ENCODE peak calls at places on chromosome 9, in four cellular contexts. L is heart left ventricle, N is small intestine, I is cardiac muscle cell. B is an unnamed sample. For H3K9me3, the result is how much of the 10 kb centered on the place peaks cover.

GRCh38 chr9:33250458-33250995 is 10.6 kb downstream of the SPINK4 start:
- DNase-seq in L (no peak), N (no peak), I (no peak), B (no peak)

GRCh38 chr9:137879566-137880150 is 2.1 kb downstream of the CACNA1B start:
- DNase-seq in L (no peak), N (no peak), I (no peak), B (no peak)

GRCh38 chr9:18268381-18268780 is 205.6 kb upstream of the ADAMTSL1 start:
- DNase-seq in L (no peak), N (no peak), I (no peak), B (no peak)

GRCh38 chr9:129609486-129610192 is 11.3 kb downstream of the C9orf50 start:
- DNase-seq in L (peak), N (peak), I (no peak), B (peak)

GRCh38 chr9:112361602-112362001 is 18.3 kb upstream of the HSDL2 start:
- DNase-seq in L (no peak), N (peak), I (peak), B (no peak)

GRCh38 chr9:76297721-76298239 is 96.4 kb downstream of the RFK start:
- DNase-seq in L (peak), N (no peak), I (peak), B (no peak)

GRCh38 chr9:135341612-135342169 is 137.9 kb upstream of the PPP1R26 start:
- DNase-seq in L (no peak), N (no peak), I (no peak), B (no peak)

GRCh38 chr9:72362118-72362531 is 2.9 kb downstream of the ZFAND5 start:
- DNase-seq in L (no peak), N (peak), I (no peak), B (no peak)

GRCh38 chr9:131160416-131161112 is 35.2 kb downstream of the NUP214 start:
- DNase-seq in L (no peak), N (no peak), I (no peak), B (no peak)

GRCh38 chr9:71446081-71446480 is 322.2 kb downstream of the CEMIP2 start:
- DNase-seq in L (no peak), N (no peak), I (no peak), B (no peak)

GRCh38 chr9:126587187-126588185 is 26.2 kb upstream of the LMX1B start:
- DNase-seq in L (peak), N (peak), I (peak), B (no peak)
- H3K9me3 ChIP-seq in L (under half), N (under half), I (under half), B (under half)

GRCh38 chr9:5146241-5146640 is 39.2 kb downstream of the INSL6 start:
- DNase-seq in L (no peak), N (no peak), I (no peak), B (no peak)
- H3K9me3 ChIP-seq in L (under half), N (under half), I (under half), B (under half)

GRCh38 chr9:90770927-90771326 is 30.7 kb upstream of the SYK start:
- DNase-seq in L (no peak), N (no peak), I (no peak), B (no peak)

GRCh38 chr9:90770339-90770738 is 31.3 kb upstream of the SYK start:
- DNase-seq in L (no peak), N (no peak), I (no peak), B (no peak)

GRCh38 chr9:90767523-90768100 is 34.0 kb upstream of the SYK start:
- DNase-seq in L (no peak), N (no peak), I (no peak), B (no peak)

GRCh38 chr9:90772381-90772780 is 29.2 kb upstream of the SYK start:
- DNase-seq in L (no peak), N (no peak), I (no peak), B (no peak)

DNA sequence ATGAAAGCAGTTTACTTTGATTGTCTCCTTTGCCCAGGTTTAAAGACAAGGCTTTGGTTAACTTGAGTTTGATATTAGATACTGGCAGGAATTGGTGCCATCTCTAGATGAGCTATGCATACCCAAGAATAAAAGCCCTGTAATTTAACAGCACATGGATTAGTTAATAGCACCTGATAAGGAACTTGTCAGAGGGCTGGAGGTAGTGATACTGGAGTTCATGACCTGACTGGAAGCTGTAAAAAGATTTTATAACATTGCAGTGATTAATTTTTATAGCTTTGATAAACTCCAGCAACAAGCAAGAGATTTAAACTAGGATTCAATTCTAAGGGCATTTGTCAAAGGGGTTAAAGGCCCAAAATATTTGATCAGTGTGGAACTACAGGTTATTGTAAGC is 34.9 kb upstream of the SYK start:
- DNase-seq in L (no peak), N (peak), I (no peak), B (no peak)
- H3K9me3 ChIP-seq in L (under half), N (under half), I (under half), B (under half)

GRCh38 chr9:3177362-3177761 is 333.5 kb upstream of the PUM3 start:
- DNase-seq in L (no peak), N (no peak), I (no peak), B (no peak)

GRCh38 chr9:3181049-3181953 is 337.4 kb upstream of the PUM3 start:
- DNase-seq in L (no peak), N (no peak), I (peak), B (no peak)

GRCh38 chr9:3180696-3181048 is 336.8 kb upstream of the PUM3 start:
- DNase-seq in L (no peak), N (no peak), I (no peak), B (no peak)

GRCh38 chr9:3177921-3178320 is 334.0 kb upstream of the PUM3 start:
- DNase-seq in L (no peak), N (no peak), I (no peak), B (no peak)

DNA sequence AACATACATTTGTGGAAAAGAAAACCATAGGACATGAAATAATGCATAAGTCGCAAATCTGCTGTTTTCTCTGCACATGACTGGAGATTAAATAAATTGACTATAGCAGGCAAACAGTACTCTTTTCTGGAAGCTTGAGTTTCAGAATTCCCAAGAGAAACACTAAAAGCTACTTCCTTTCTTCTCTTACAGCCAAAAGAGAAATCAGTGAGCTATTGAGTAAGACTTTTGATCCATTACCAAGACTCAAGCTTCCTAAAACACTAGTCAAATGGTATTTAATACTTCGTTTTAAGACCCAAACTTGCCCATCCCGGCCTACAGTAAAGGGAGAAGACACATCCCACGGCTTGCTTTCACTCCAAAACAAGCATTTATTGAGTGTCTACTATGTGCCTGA is 335.8 kb upstream of the PUM3 start:
- DNase-seq in L (no peak), N (no peak), I (no peak), B (no peak)
- H3K9me3 ChIP-seq in L (under half), N (under half), I (under half), B (under half)

GRCh38 chr9:118325757-118326156 is 621.6 kb downstream of the TLR4 start:
- DNase-seq in L (no peak), N (no peak), I (no peak), B (no peak)
- H3K9me3 ChIP-seq in L (under half), N (under half), I (under half), B (under half)

DNA sequence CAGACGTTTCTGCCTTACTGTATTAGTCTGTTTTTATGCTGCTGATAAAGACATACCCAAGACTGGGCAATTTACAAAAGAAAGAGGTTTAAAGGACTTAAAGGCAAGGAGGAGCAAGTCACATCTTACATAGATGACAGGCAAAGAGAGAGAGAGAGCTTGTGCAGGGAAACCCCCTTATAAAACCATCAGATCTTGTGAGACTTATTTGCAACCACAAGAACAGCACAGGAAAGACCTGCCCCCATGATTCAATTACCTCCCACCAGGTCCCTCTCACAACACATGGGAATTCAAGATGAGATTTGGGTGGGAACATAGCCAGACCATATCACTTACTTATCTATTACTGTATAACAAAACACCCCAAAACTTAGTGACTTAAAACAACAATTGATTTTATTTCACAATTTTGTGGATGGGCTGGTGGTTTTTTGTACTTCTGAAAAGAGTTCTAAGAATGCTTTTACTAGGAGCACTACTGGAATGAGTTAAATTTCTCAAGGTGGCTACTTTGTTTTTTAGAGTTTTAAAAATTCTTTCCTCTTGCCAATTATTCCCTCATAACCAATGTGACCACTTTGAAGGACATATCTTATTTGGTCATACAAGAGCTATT is 10.3 kb downstream of the RUSC2 start:
- DNase-seq in L (no peak), N (no peak), I (no peak), B (no peak)
- H3K9me3 ChIP-seq in L (under half), N (under half), I (under half), B (under half)